ENCODE peak calls at places on chromosomes 13 and 19, in six cellular contexts. One of them, this sample, is unnamed.

GRCh38 chr13:92716749-92717148 is 509.9 kb upstream of the GPC6 start:
- DNase-seq in NB4: no peak
- DNase-seq in right lobe of liver: no peak
- DNase-seq in DND-41: no peak
- DNase-seq in neural progenitor cell: no peak
- DNase-seq in lung: no peak
- DNase-seq in this sample: no peak

GRCh38 chr19:5492281-5492812 is 37.1 kb downstream of the ZNRF4 start:
- DNase-seq in NB4: no peak
- DNase-seq in neural progenitor cell: no peak
- DNase-seq in right lobe of liver: no peak
- DNase-seq in DND-41: no peak
- DNase-seq in lung: no peak
- DNase-seq in this sample: no peak

GRCh38 chr13:113928701-113929627 is 44.9 kb downstream of the C13orf46 start:
- DNase-seq in right lobe of liver: peak; percentile 63
- DNase-seq in DND-41: no peak
- DNase-seq in NB4: no peak
- DNase-seq in lung: no peak
- DNase-seq in neural progenitor cell: no peak
- DNase-seq in this sample: peak; percentile 77

GRCh38 chr13:60933638-60934037 is 482.0 kb downstream of the PCDH20 start:
- DNase-seq in lung: no peak
- DNase-seq in NB4: peak; percentile 33
- DNase-seq in DND-41: no peak
- DNase-seq in neural progenitor cell: no peak
- DNase-seq in right lobe of liver: no peak
- DNase-seq in this sample: no peak

GRCh38 chr19:409006-409514 is at the start of gene C2CD4C:
- DNase-seq in lung: no peak
- DNase-seq in neural progenitor cell: peak; percentile 71
- DNase-seq in DND-41: peak; percentile 46
- DNase-seq in NB4: peak; percentile 23
- DNase-seq in right lobe of liver: peak; percentile 41
- DNase-seq in this sample: no peak

GRCh38 chr19:14091885-14092462 is 1.4 kb upstream of the SAMD1 start:
- DNase-seq in right lobe of liver: no peak
- DNase-seq in neural progenitor cell: peak; percentile 47
- DNase-seq in lung: no peak
- DNase-seq in DND-41: peak; percentile 74
- DNase-seq in NB4: peak; percentile 77
- DNase-seq in this sample: no peak

GRCh38 chr19:12840091-12841079 is 2.1 kb downstream of the MAST1 start:
- DNase-seq in right lobe of liver: no peak
- DNase-seq in DND-41: peak; percentile 44
- DNase-seq in NB4: peak; percentile 49
- DNase-seq in lung: peak; percentile 78
- DNase-seq in neural progenitor cell: peak; percentile 98
- DNase-seq in this sample: no peak

GRCh38 chr19:13963603-13964105 is 11.3 kb downstream of the DCAF15 start:
- DNase-seq in neural progenitor cell: no peak
- DNase-seq in NB4: no peak
- DNase-seq in right lobe of liver: no peak
- DNase-seq in DND-41: no peak
- DNase-seq in lung: no peak
- DNase-seq in this sample: no peak

GRCh38 chr13:49456156-49456555 is 12.1 kb downstream of the SETDB2 start:
- DNase-seq in neural progenitor cell: no peak
- DNase-seq in DND-41: no peak
- DNase-seq in right lobe of liver: no peak
- DNase-seq in NB4: no peak
- DNase-seq in lung: no peak
- DNase-seq in this sample: no peak

GRCh38 chr19:29311391-29311790 is 98.4 kb upstream of the UQCRFS1 start:
- DNase-seq in neural progenitor cell: peak; percentile 78
- DNase-seq in DND-41: no peak
- DNase-seq in NB4: no peak
- DNase-seq in lung: no peak
- DNase-seq in right lobe of liver: no peak
- DNase-seq in this sample: no peak

GRCh38 chr19:33446156-33446917 is 72.8 kb downstream of the CEBPG start:
- DNase-seq in neural progenitor cell: no peak
- DNase-seq in NB4: no peak
- DNase-seq in DND-41: no peak
- DNase-seq in lung: no peak
- DNase-seq in right lobe of liver: peak; percentile 42
- DNase-seq in this sample: no peak

GRCh38 chr19:20278342-20278741 is 111.3 kb downstream of the ZNF486 start:
- DNase-seq in DND-41: no peak
- DNase-seq in right lobe of liver: no peak
- DNase-seq in neural progenitor cell: peak; percentile 60
- DNase-seq in NB4: no peak
- DNase-seq in lung: no peak
- DNase-seq in this sample: no peak
- TF ChIP-seq CTCF in DND-41: no peak
- TF ChIP-seq CTCF in right lobe of liver: no peak
- TF ChIP-seq CTCF in neural progenitor cell: peak; percentile 61
- TF ChIP-seq CTCF in NB4: no peak
- TF ChIP-seq CTCF in lung: no peak
- TF ChIP-seq CTCF in this sample: no peak

GRCh38 chr19:50568321-50569022 is at the start of gene LRRC4B:
- DNase-seq in NB4: no peak
- DNase-seq in DND-41: no peak
- DNase-seq in lung: no peak
- DNase-seq in right lobe of liver: no peak
- DNase-seq in neural progenitor cell: peak; percentile 79
- DNase-seq in this sample: no peak

GRCh38 chr19:50565984-50566903 is 2.0 kb downstream of the LRRC4B start:
- DNase-seq in lung: no peak
- DNase-seq in DND-41: no peak
- DNase-seq in right lobe of liver: no peak
- DNase-seq in neural progenitor cell: peak; percentile 74
- DNase-seq in NB4: no peak
- DNase-seq in this sample: no peak

GRCh38 chr19:50567882-50568281 is 353 bp downstream of the LRRC4B start:
- DNase-seq in NB4: no peak
- DNase-seq in DND-41: no peak
- DNase-seq in right lobe of liver: no peak
- DNase-seq in lung: no peak
- DNase-seq in neural progenitor cell: no peak
- DNase-seq in this sample: no peak

GRCh38 chr19:50569023-50569697 is 925 bp upstream of the LRRC4B start:
- DNase-seq in lung: no peak
- DNase-seq in neural progenitor cell: no peak
- DNase-seq in right lobe of liver: no peak
- DNase-seq in NB4: no peak
- DNase-seq in DND-41: no peak
- DNase-seq in this sample: no peak

GRCh38 chr19:50567052-50567841 is 988 bp downstream of the LRRC4B start:
- DNase-seq in NB4: no peak
- DNase-seq in neural progenitor cell: peak; percentile 83
- DNase-seq in right lobe of liver: no peak
- DNase-seq in lung: no peak
- DNase-seq in DND-41: no peak
- DNase-seq in this sample: no peak
- H3K4me3 ChIP-seq in NB4: no peak overlapping the region
- H3K4me3 ChIP-seq in neural progenitor cell: peak overlapping the region; percentile 67
- H3K4me3 ChIP-seq in right lobe of liver: no peak overlapping the region
- H3K4me3 ChIP-seq in lung: no peak overlapping the region
- H3K4me3 ChIP-seq in DND-41: no peak overlapping the region
- H3K4me3 ChIP-seq in this sample: no peak overlapping the region

DNA sequence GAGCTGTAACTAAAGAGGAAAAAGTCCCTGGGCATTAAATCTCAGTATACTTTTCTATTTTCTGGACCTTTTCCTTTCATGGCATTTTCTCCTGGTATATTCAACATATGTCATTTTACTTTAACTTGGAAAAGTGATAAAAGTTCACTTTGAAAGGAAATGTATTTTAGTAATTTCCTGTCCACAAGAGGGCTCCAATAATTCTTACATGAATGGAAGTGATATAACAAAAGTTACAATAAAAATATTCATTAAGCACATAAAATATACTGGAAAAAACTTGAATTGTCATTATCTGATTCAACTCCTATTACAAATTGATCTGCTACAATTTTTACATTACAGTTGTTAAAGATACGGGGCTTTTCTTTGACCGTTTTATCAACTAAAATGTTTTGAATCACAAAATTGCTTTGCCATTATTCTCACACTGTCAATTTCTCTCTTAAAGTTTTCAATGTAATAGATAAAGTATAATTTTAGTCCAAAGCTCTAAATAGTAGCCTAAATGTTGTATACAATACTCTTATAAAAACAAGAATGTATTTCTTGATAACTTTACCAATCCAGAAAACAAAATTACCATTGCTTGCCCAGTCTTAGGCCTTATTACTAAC is 4.9 kb downstream of the UBL3 start:
- DNase-seq in DND-41: no peak
- DNase-seq in NB4: peak; percentile 24
- DNase-seq in right lobe of liver: no peak
- DNase-seq in lung: no peak
- DNase-seq in neural progenitor cell: no peak
- DNase-seq in this sample: no peak
- TF ChIP-seq CTCF in DND-41: peak; percentile 41
- TF ChIP-seq CTCF in NB4: no peak
- TF ChIP-seq CTCF in right lobe of liver: peak; percentile 51
- TF ChIP-seq CTCF in lung: no peak
- TF ChIP-seq CTCF in neural progenitor cell: peak; percentile 30
- TF ChIP-seq CTCF in this sample: no peak

GRCh38 chr13:31998131-31998530 is 33.4 kb upstream of the FRY start:
- DNase-seq in DND-41: no peak
- DNase-seq in neural progenitor cell: no peak
- DNase-seq in lung: no peak
- DNase-seq in NB4: no peak
- DNase-seq in right lobe of liver: no peak
- DNase-seq in this sample: no peak
- H3K4me3 ChIP-seq in DND-41: no peak overlapping the region
- H3K4me3 ChIP-seq in neural progenitor cell: no peak overlapping the region
- H3K4me3 ChIP-seq in lung: no peak overlapping the region
- H3K4me3 ChIP-seq in NB4: no peak overlapping the region
- H3K4me3 ChIP-seq in right lobe of liver: no peak overlapping the region
- H3K4me3 ChIP-seq in this sample: no peak overlapping the region

GRCh38 chr19:16613841-16614240 is 14.2 kb downstream of the MED26 start:
- DNase-seq in right lobe of liver: no peak
- DNase-seq in neural progenitor cell: no peak
- DNase-seq in NB4: no peak
- DNase-seq in DND-41: no peak
- DNase-seq in lung: no peak
- DNase-seq in this sample: no peak
- TF ChIP-seq CTCF in right lobe of liver: no peak
- TF ChIP-seq CTCF in neural progenitor cell: no peak
- TF ChIP-seq CTCF in NB4: no peak
- TF ChIP-seq CTCF in DND-41: no peak
- TF ChIP-seq CTCF in lung: no peak
- TF ChIP-seq CTCF in this sample: no peak

GRCh38 chr19:31073485-31074221 is 275.6 kb downstream of the TSHZ3 start:
- DNase-seq in neural progenitor cell: peak; percentile 32
- DNase-seq in DND-41: no peak
- DNase-seq in NB4: no peak
- DNase-seq in right lobe of liver: no peak
- DNase-seq in lung: no peak
- DNase-seq in this sample: no peak
- H3K4me3 ChIP-seq in neural progenitor cell: no peak overlapping the region
- H3K4me3 ChIP-seq in DND-41: no peak overlapping the region
- H3K4me3 ChIP-seq in NB4: no peak overlapping the region
- H3K4me3 ChIP-seq in right lobe of liver: no peak overlapping the region
- H3K4me3 ChIP-seq in lung: no peak overlapping the region
- H3K4me3 ChIP-seq in this sample: no peak overlapping the region